ENCODE peak calls at places on chromosome 18, in six cellular contexts. One of them, this sample, is unnamed.

GRCh38 chr18:13474336-13474735 is 252.0 kb downstream of the FAM210A start:
- DNase-seq in upper lobe of right lung: no peak
- DNase-seq in DND-41: no peak
- DNase-seq in colonic mucosa: no peak
- DNase-seq in AG10803: no peak
- DNase-seq in A549: no peak
- DNase-seq in this sample: no peak

GRCh38 chr18:35463050-35463449 is 34.7 kb downstream of the INO80C start:
- DNase-seq in upper lobe of right lung: no peak
- DNase-seq in DND-41: no peak
- DNase-seq in colonic mucosa: no peak
- DNase-seq in AG10803: no peak
- DNase-seq in A549: no peak
- DNase-seq in this sample: no peak

GRCh38 chr18:36187138-36187825 is at the start of gene MOCOS:
- DNase-seq in upper lobe of right lung: peak; percentile 94
- DNase-seq in DND-41: no peak
- DNase-seq in colonic mucosa: peak; percentile 93
- DNase-seq in AG10803: peak; percentile 58
- DNase-seq in A549: peak; percentile 63
- DNase-seq in this sample: peak; percentile 88

GRCh38 chr18:74609535-74609934 is 11.9 kb downstream of the ZNF407 start:
- DNase-seq in upper lobe of right lung: no peak
- DNase-seq in DND-41: no peak
- DNase-seq in colonic mucosa: no peak
- DNase-seq in AG10803: peak; percentile 76
- DNase-seq in A549: no peak
- DNase-seq in this sample: no peak

GRCh38 chr18:10715791-10716190 is 190.0 kb downstream of the NAPG start:
- DNase-seq in upper lobe of right lung: no peak
- DNase-seq in DND-41: no peak
- DNase-seq in colonic mucosa: no peak
- DNase-seq in AG10803: peak; percentile 56
- DNase-seq in A549: peak; percentile 6
- DNase-seq in this sample: no peak

GRCh38 chr18:68763082-68763481 is 34.8 kb upstream of the CCDC102B start:
- DNase-seq in upper lobe of right lung: no peak
- DNase-seq in DND-41: no peak
- DNase-seq in colonic mucosa: no peak
- DNase-seq in AG10803: no peak
- DNase-seq in A549: no peak
- DNase-seq in this sample: no peak

GRCh38 chr18:24426398-24427294 is at the start of gene IMPACT:
- DNase-seq in upper lobe of right lung: peak; percentile 95
- DNase-seq in DND-41: no peak
- DNase-seq in colonic mucosa: peak; percentile 79
- DNase-seq in AG10803: peak; percentile 80
- DNase-seq in A549: peak; percentile 69
- DNase-seq in this sample: peak; percentile 83

GRCh38 chr18:34196231-34196630 is 28.5 kb downstream of the NOL4 start:
- DNase-seq in upper lobe of right lung: no peak
- DNase-seq in DND-41: no peak
- DNase-seq in colonic mucosa: no peak
- DNase-seq in AG10803: no peak
- DNase-seq in A549: no peak
- DNase-seq in this sample: no peak

GRCh38 chr18:37783771-37784170 is 218.2 kb upstream of the CELF4 start:
- DNase-seq in upper lobe of right lung: no peak
- DNase-seq in DND-41: no peak
- DNase-seq in colonic mucosa: no peak
- DNase-seq in AG10803: no peak
- DNase-seq in A549: no peak
- DNase-seq in this sample: no peak

GRCh38 chr18:9613550-9614400 is 584 bp downstream of the PPP4R1 start:
- DNase-seq in upper lobe of right lung: peak; percentile 90
- DNase-seq in DND-41: peak; percentile 61
- DNase-seq in colonic mucosa: peak; percentile 69
- DNase-seq in AG10803: peak; percentile 51
- DNase-seq in A549: no peak
- DNase-seq in this sample: peak; percentile 76

GRCh38 chr18:76234559-76234958 is 260.5 kb downstream of the ZNF516 start:
- DNase-seq in upper lobe of right lung: no peak
- DNase-seq in DND-41: no peak
- DNase-seq in colonic mucosa: no peak
- DNase-seq in AG10803: no peak
- DNase-seq in A549: no peak
- DNase-seq in this sample: no peak

GRCh38 chr18:59055345-59056032 is 84.2 kb upstream of the SEC11C start:
- DNase-seq in upper lobe of right lung: no peak
- DNase-seq in DND-41: no peak
- DNase-seq in colonic mucosa: no peak
- DNase-seq in AG10803: no peak
- DNase-seq in A549: no peak
- DNase-seq in this sample: no peak

GRCh38 chr18:59059140-59059539 is 80.5 kb upstream of the SEC11C start:
- DNase-seq in upper lobe of right lung: no peak
- DNase-seq in DND-41: no peak
- DNase-seq in colonic mucosa: no peak
- DNase-seq in AG10803: no peak
- DNase-seq in A549: no peak
- DNase-seq in this sample: no peak

GRCh38 chr18:59056706-59057492 is 82.8 kb upstream of the SEC11C start:
- DNase-seq in upper lobe of right lung: peak; percentile 71
- DNase-seq in DND-41: peak; percentile 37
- DNase-seq in colonic mucosa: peak; percentile 79
- DNase-seq in AG10803: peak; percentile 54
- DNase-seq in A549: no peak
- DNase-seq in this sample: peak; percentile 45

GRCh38 chr18:59057969-59058368 is 81.7 kb upstream of the SEC11C start:
- DNase-seq in upper lobe of right lung: no peak
- DNase-seq in DND-41: no peak
- DNase-seq in colonic mucosa: no peak
- DNase-seq in AG10803: peak; percentile 78
- DNase-seq in A549: no peak
- DNase-seq in this sample: no peak

DNA sequence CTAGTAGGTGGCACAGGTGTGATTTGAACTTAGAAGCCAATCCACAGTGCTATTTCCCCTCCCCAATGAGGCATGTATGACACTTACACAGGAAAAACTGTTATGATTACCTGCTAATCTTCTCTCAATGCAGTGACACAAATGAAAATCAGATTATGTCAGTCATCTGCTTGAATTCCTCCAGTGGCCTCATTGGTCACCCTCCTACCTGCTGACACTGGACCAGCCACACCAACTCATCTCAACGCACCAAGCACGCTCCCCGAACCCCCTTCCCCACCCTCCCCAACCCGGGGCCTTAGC is 82.2 kb upstream of the SEC11C start:
- DNase-seq in upper lobe of right lung: no peak
- DNase-seq in DND-41: no peak
- DNase-seq in colonic mucosa: no peak
- DNase-seq in AG10803: no peak
- DNase-seq in A549: no peak
- DNase-seq in this sample: no peak
- TF ChIP-seq CTCF in upper lobe of right lung: no peak
- TF ChIP-seq CTCF in DND-41: no peak
- TF ChIP-seq CTCF in colonic mucosa: no peak
- TF ChIP-seq CTCF in AG10803: no peak
- TF ChIP-seq CTCF in A549: no peak
- TF ChIP-seq CTCF in this sample: no peak

GRCh38 chr18:3901042-3901441 is 451.1 kb downstream of the TGIF1 start:
- DNase-seq in upper lobe of right lung: no peak
- DNase-seq in DND-41: no peak
- DNase-seq in colonic mucosa: no peak
- DNase-seq in AG10803: no peak
- DNase-seq in A549: no peak
- DNase-seq in this sample: no peak

GRCh38 chr18:3901811-3902210 is 451.8 kb downstream of the TGIF1 start:
- DNase-seq in upper lobe of right lung: no peak
- DNase-seq in DND-41: no peak
- DNase-seq in colonic mucosa: no peak
- DNase-seq in AG10803: no peak
- DNase-seq in A549: no peak
- DNase-seq in this sample: no peak

GRCh38 chr18:3906072-3906471 is 456.1 kb downstream of the TGIF1 start:
- DNase-seq in upper lobe of right lung: no peak
- DNase-seq in DND-41: no peak
- DNase-seq in colonic mucosa: no peak
- DNase-seq in AG10803: no peak
- DNase-seq in A549: no peak
- DNase-seq in this sample: no peak

GRCh38 chr18:3903341-3903740 is 453.4 kb downstream of the TGIF1 start:
- DNase-seq in upper lobe of right lung: no peak
- DNase-seq in DND-41: no peak
- DNase-seq in colonic mucosa: no peak
- DNase-seq in AG10803: peak; percentile 84
- DNase-seq in A549: no peak
- DNase-seq in this sample: no peak

DNA sequence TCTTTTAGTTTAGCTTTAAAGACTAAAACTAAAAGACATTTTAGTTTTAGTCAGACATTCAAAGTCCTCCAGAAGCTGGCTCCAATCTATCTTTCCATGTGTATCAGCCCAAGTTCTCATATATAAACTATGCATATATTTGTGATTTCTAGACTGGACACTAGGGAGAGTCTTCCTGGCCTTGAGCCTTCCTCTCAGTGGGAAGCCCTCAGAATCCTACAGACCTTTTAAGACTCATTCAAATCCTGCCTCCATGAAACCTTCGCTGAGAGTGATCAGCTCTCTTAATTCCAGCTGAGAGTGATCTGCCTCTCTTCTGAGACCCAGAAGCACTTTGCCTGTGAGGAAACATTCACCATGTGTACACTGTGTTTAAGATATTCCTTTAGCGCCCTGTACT is 452.7 kb downstream of the TGIF1 start:
- DNase-seq in upper lobe of right lung: no peak
- DNase-seq in DND-41: no peak
- DNase-seq in colonic mucosa: no peak
- DNase-seq in AG10803: no peak
- DNase-seq in A549: no peak
- DNase-seq in this sample: no peak
- TF ChIP-seq CTCF in upper lobe of right lung: no peak
- TF ChIP-seq CTCF in DND-41: no peak
- TF ChIP-seq CTCF in colonic mucosa: no peak
- TF ChIP-seq CTCF in AG10803: no peak
- TF ChIP-seq CTCF in A549: no peak
- TF ChIP-seq CTCF in this sample: no peak

DNA sequence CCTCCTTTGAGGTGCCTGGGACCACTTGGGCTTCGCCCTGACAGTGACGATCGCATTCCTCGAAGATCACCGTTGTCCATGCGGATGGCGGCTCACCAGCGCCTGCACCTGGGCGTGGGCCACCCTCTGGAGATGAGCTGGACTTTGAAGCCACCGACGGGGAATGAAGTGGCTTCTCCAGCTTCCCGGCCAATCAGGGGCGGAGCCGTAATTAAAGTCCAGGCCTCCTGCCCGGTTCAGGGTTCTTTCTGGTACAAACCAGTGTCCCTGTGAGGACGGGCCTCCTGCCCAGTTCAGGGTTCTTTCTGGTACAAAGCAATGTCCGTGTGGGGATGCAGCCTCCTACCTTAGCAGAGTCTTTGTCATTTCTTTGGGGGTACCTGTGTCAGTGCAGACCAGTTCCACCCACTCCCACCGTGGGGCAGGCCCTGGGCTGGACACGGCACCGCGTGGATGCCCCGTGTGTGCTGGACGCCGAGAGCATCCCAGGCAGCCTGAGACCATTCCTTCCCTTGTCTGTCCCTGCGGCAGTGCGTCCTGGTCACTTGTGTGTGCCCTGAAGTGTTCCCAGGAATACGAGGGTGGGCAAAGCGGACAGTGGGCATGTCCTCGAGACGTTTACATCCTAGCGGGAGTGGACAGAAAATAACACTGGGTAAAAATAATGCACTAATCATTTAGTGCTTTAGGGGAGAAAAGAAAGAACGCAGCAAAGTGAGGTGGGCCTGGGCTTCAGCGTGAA is 55.0 kb downstream of the KCNG2 start:
- DNase-seq in upper lobe of right lung: peak; percentile 53
- DNase-seq in DND-41: no peak
- DNase-seq in colonic mucosa: no peak
- DNase-seq in AG10803: no peak
- DNase-seq in A549: no peak
- DNase-seq in this sample: no peak
- TF ChIP-seq CTCF in upper lobe of right lung: no peak
- TF ChIP-seq CTCF in DND-41: no peak
- TF ChIP-seq CTCF in colonic mucosa: no peak
- TF ChIP-seq CTCF in AG10803: no peak
- TF ChIP-seq CTCF in A549: no peak
- TF ChIP-seq CTCF in this sample: no peak

GRCh38 chr18:4528405-4528804 is 73.3 kb upstream of the DLGAP1 start:
- DNase-seq in upper lobe of right lung: no peak
- DNase-seq in DND-41: no peak
- DNase-seq in colonic mucosa: no peak
- DNase-seq in AG10803: no peak
- DNase-seq in A549: no peak
- DNase-seq in this sample: no peak
- TF ChIP-seq CTCF in upper lobe of right lung: no peak
- TF ChIP-seq CTCF in DND-41: no peak
- TF ChIP-seq CTCF in colonic mucosa: no peak
- TF ChIP-seq CTCF in AG10803: no peak
- TF ChIP-seq CTCF in A549: no peak
- TF ChIP-seq CTCF in this sample: no peak

DNA sequence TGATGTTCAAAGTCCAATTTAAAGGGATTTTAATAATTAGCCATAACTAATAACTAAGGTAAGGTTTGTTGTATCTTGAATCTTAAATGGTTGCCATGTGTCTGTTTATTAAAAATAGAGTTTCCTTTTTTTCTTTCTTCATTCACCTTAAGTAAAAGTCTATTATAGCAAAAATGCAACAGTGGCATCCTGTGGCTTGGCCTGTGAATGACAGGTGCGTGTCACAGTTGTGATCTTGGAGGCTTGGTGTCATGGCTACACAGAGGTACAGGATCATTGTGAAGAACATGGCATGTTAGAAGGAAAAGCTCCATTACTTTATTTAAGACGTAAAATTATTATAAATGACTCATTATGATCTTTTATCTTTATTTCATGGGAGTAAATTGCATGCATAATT is 246.1 kb downstream of the BCL2 start:
- DNase-seq in upper lobe of right lung: no peak
- DNase-seq in DND-41: peak; percentile 43
- DNase-seq in colonic mucosa: no peak
- DNase-seq in AG10803: no peak
- DNase-seq in A549: no peak
- DNase-seq in this sample: peak; percentile 60
- TF ChIP-seq CTCF in upper lobe of right lung: no peak
- TF ChIP-seq CTCF in DND-41: peak; percentile 70
- TF ChIP-seq CTCF in colonic mucosa: no peak
- TF ChIP-seq CTCF in AG10803: no peak
- TF ChIP-seq CTCF in A549: no peak
- TF ChIP-seq CTCF in this sample: peak; percentile 50

GRCh38 chr18:62458346-62458745 is 64.5 kb upstream of the ZCCHC2 start:
- DNase-seq in upper lobe of right lung: no peak
- DNase-seq in DND-41: no peak
- DNase-seq in colonic mucosa: no peak
- DNase-seq in AG10803: no peak
- DNase-seq in A549: no peak
- DNase-seq in this sample: no peak
- TF ChIP-seq CTCF in upper lobe of right lung: no peak
- TF ChIP-seq CTCF in DND-41: peak; percentile 32
- TF ChIP-seq CTCF in colonic mucosa: no peak
- TF ChIP-seq CTCF in AG10803: no peak
- TF ChIP-seq CTCF in A549: no peak
- TF ChIP-seq CTCF in this sample: no peak

GRCh38 chr18:60075477-60075876 is 175.7 kb downstream of the PMAIP1 start:
- DNase-seq in upper lobe of right lung: peak; percentile 46
- DNase-seq in DND-41: no peak
- DNase-seq in colonic mucosa: no peak
- DNase-seq in AG10803: no peak
- DNase-seq in A549: no peak
- DNase-seq in this sample: no peak
- TF ChIP-seq CTCF in upper lobe of right lung: no peak
- TF ChIP-seq CTCF in DND-41: no peak
- TF ChIP-seq CTCF in colonic mucosa: no peak
- TF ChIP-seq CTCF in AG10803: no peak
- TF ChIP-seq CTCF in A549: no peak
- TF ChIP-seq CTCF in this sample: no peak

This sample was measured in GM20000.